ENCODE peak calls at places on chromosomes 6 and 20, in ten cellular contexts. U is activated T-cell treated with anti-CD3 and anti-CD28 coated beads, Interleukin-2, amount 50 U/mL, for 72 hours; G is PC-3; X is spleen; N is M059J; E is fibroblast of the conjunctiva; Q is NCI-H2029; O is lung microvascular endothelial cell; T is GM10248; F is BJ. W is an unnamed sample.

GRCh38 chr6:64445038-64445437 is 809.4 kb downstream of the PHF3 start:
- DNase-seq in X (no peak), O (no peak), G (no peak), T (no peak), E (no peak), F (no peak), U (no peak), N (no peak), Q (no peak), W (no peak)

GRCh38 chr6:140043357-140043756 is 668.9 kb upstream of the CITED2 start:
- DNase-seq in X (no peak), F (peak), T (no peak), U (no peak), E (peak), G (peak), Q (no peak), N (peak), O (peak), W (no peak)

GRCh38 chr20:62845416-62845815 is 16.2 kb downstream of the TCFL5 start:
- DNase-seq in U (no peak), O (no peak), T (no peak), E (no peak), X (no peak), G (no peak), Q (no peak), F (no peak), N (no peak), W (no peak)

GRCh38 chr6:151291145-151292055 is 51.6 kb downstream of the AKAP12 start:
- DNase-seq in T (no peak), F (no peak), E (peak), X (no peak), U (no peak), N (no peak), O (no peak), Q (no peak), G (no peak), W (no peak)

GRCh38 chr6:82196159-82196558 is 51.4 kb downstream of the IBTK start:
- DNase-seq in Q (no peak), F (no peak), G (no peak), O (no peak), U (no peak), E (no peak), X (no peak), T (no peak), N (no peak), W (no peak)

GRCh38 chr6:51473996-51474975 is 613.1 kb downstream of the PKHD1 start:
- DNase-seq in Q (no peak), E (no peak), O (no peak), U (no peak), G (peak), T (no peak), X (no peak), N (no peak), F (no peak), W (no peak)

GRCh38 chr20:60482201-60482600 is 524.0 kb downstream of the CDH26 start:
- DNase-seq in T (no peak), G (no peak), U (no peak), F (no peak), N (no peak), Q (no peak), X (no peak), O (no peak), E (no peak), W (no peak)

GRCh38 chr20:13009682-13010406 is 1.1 kb downstream of the SPTLC3 start:
- DNase-seq in E (peak), T (peak), Q (peak), U (no peak), O (peak), G (peak), N (peak), F (peak), X (no peak), W (no peak)

GRCh38 chr6:32105433-32105832 is 3.7 kb downstream of the TNXB start:
- DNase-seq in T (no peak), E (no peak), Q (no peak), U (no peak), F (no peak), N (no peak), G (peak), X (no peak), O (peak), W (no peak)

GRCh38 chr6:54988576-54988975 is 142.0 kb downstream of the FAM83B start:
- DNase-seq in X (no peak), F (no peak), U (no peak), E (no peak), G (peak), Q (no peak), T (no peak), O (no peak), N (no peak), W (no peak)

GRCh38 chr6:87155272-87155919 is at the start of gene ZNF292:
- DNase-seq in O (peak), E (peak), U (peak), T (peak), Q (peak), G (peak), X (peak), F (peak), N (peak), W (peak)

GRCh38 chr6:130896249-130896648 is 69.0 kb downstream of the SMLR1 start:
- DNase-seq in Q (no peak), E (no peak), F (no peak), G (no peak), T (no peak), N (no peak), U (no peak), O (no peak), X (no peak), W (no peak)

W was measured in HEK293T.